ENCODE peak calls at places on chromosomes 11 and 22, in seven cellular contexts. E is activated T-cell treated with anti-CD3 and anti-CD28 coated beads, Interleukin-2, amount 50 U/mL, for 72 hours; D is neural progenitor cell; G is T-helper 2 cell; X is mucosa of descending colon; H is HTR-8/SVneo; C is GM04504. A is an unnamed sample.

GRCh38 chr11:27350503-27350902 is 12.5 kb downstream of the CCDC34 start:
- DNase-seq in X (no peak), H (no peak), E (no peak), D (no peak), G (no peak), C (no peak), A (no peak)

GRCh38 chr11:65260756-65261590 is 789 bp upstream of the POLA2 start:
- DNase-seq in D (no peak), H (no peak), E (no peak), C (no peak), X (no peak), G (no peak), A (peak)

GRCh38 chr11:35089724-35090505 is 49.1 kb upstream of the CD44 start:
- DNase-seq in G (no peak), X (no peak), H (no peak), C (no peak), E (no peak), D (no peak), A (no peak)

GRCh38 chr11:55811067-55811466 is at the start of gene OR5L1:
- DNase-seq in C (no peak), D (no peak), H (no peak), E (no peak), G (no peak), X (no peak), A (no peak)

GRCh38 chr22:28141614-28142013 is 222.6 kb upstream of the PITPNB start:
- DNase-seq in C (peak), D (no peak), X (no peak), H (no peak), G (no peak), E (no peak), A (peak)

GRCh38 chr11:12075822-12076821 is 34.3 kb upstream of the MICAL2 start:
- DNase-seq in G (no peak), D (no peak), H (peak), X (no peak), E (no peak), C (peak), A (peak)

GRCh38 chr11:66886671-66887221 is 29.9 kb downstream of the LRFN4 start:
- DNase-seq in X (peak), D (no peak), E (no peak), H (no peak), C (no peak), G (no peak), A (peak)

GRCh38 chr11:121550247-121551132 is 97.7 kb upstream of the SORL1-AS1 start:
- DNase-seq in E (no peak), X (no peak), H (no peak), C (no peak), G (no peak), D (no peak), A (no peak)

GRCh38 chr22:49960967-49961600 is 512 bp downstream of the PIM3 start:
- DNase-seq in G (peak), H (no peak), D (peak), C (no peak), E (peak), X (peak), A (peak)

GRCh38 chr11:108527382-108527781 is 29.2 kb upstream of the POGLUT3 start:
- DNase-seq in C (no peak), E (no peak), D (no peak), G (no peak), X (no peak), H (no peak), A (no peak)

GRCh38 chr11:34632105-34632780 is 11.3 kb downstream of the EHF start:
- DNase-seq in E (no peak), D (peak), H (no peak), X (no peak), C (no peak), G (no peak), A (no peak)

GRCh38 chr11:84384637-84385227 is 1098.6 kb upstream of the CCDC90B start:
- DNase-seq in H (peak), D (peak), X (no peak), E (peak), C (peak), G (no peak), A (peak)

GRCh38 chr11:119029340-119030028 is 1.2 kb downstream of the SLC37A4 start:
- DNase-seq in H (no peak), E (peak), D (peak), C (no peak), G (no peak), X (peak), A (no peak)

GRCh38 chr11:6705905-6706535 is 22.9 kb upstream of the MRPL17 start:
- DNase-seq in G (no peak), X (no peak), C (peak), E (peak), D (peak), H (peak), A (peak)

GRCh38 chr11:84437129-84438123 is 1151.3 kb upstream of the CCDC90B start:
- DNase-seq in D (peak), G (no peak), C (no peak), E (no peak), H (no peak), X (no peak), A (no peak)

GRCh38 chr11:47415949-47416472 is 7.6 kb downstream of the SLC39A13 start:
- DNase-seq in X (peak), D (peak), C (peak), G (no peak), H (peak), E (no peak), A (peak)

GRCh38 chr11:70067591-70068341 is 10.4 kb upstream of the ANO1 start:
- DNase-seq in C (no peak), X (no peak), E (no peak), D (peak), H (no peak), G (no peak), A (peak)

GRCh38 chr11:64340671-64341335 is 799 bp downstream of the CCDC88B start:
- DNase-seq in E (peak), C (no peak), D (peak), G (peak), X (peak), H (no peak), A (no peak)

GRCh38 chr11:134340354-134340964 is 8.7 kb downstream of the GLB1L2 start:
- DNase-seq in D (no peak), C (no peak), X (peak), G (no peak), H (no peak), E (no peak), A (no peak)

GRCh38 chr11:2415171-2415570 is 14.6 kb downstream of the TSSC4 start:
- DNase-seq in H (no peak), X (no peak), E (no peak), C (no peak), D (no peak), G (no peak), A (no peak)

GRCh38 chr11:111871693-111872161 is 346 bp upstream of the ALG9 start:
- DNase-seq in C (peak), D (no peak), G (no peak), X (no peak), H (no peak), E (no peak), A (no peak)

GRCh38 chr11:76576166-76576565 is 94.4 kb downstream of the LRRC32 start:
- DNase-seq in X (no peak), E (no peak), C (no peak), G (no peak), D (no peak), H (no peak), A (no peak)

GRCh38 chr22:28029962-28030361 is 110.9 kb upstream of the PITPNB start:
- DNase-seq in X (no peak), E (no peak), G (no peak), H (no peak), D (no peak), C (no peak), A (no peak)

GRCh38 chr11:56396047-56396446 is 16.4 kb upstream of the OR5AL1 start:
- DNase-seq in G (no peak), H (no peak), C (no peak), X (no peak), D (peak), E (no peak), A (no peak)

GRCh38 chr11:120229451-120230424 is 10.2 kb upstream of the POU2F3 start:
- DNase-seq in D (peak), E (peak), X (peak), C (no peak), G (no peak), H (no peak), A (peak)

GRCh38 chr11:77137421-77137820 is 9.4 kb downstream of the MYO7A start:
- DNase-seq in E (no peak), X (no peak), G (no peak), C (no peak), H (no peak), D (no peak), A (no peak)

GRCh38 chr22:24763872-24764485 is 10.5 kb downstream of the PIWIL3 start:
- DNase-seq in X (no peak), G (no peak), H (no peak), E (no peak), D (no peak), C (no peak), A (no peak)

GRCh38 chr11:59207988-59208432 is 4.7 kb downstream of the MPEG1 start:
- DNase-seq in D (peak), G (peak), H (peak), X (no peak), E (peak), C (no peak), A (peak)

GRCh38 chr11:130001491-130002351 is 914 bp downstream of the PRDM10 start:
- DNase-seq in H (no peak), X (no peak), C (no peak), E (no peak), D (peak), G (no peak), A (peak)

GRCh38 chr11:12897390-12897789 is 111.7 kb upstream of the RASSF10 start:
- DNase-seq in C (no peak), E (no peak), G (no peak), H (no peak), X (no peak), D (no peak), A (no peak)

GRCh38 chr11:66701432-66702240 is 23.9 kb upstream of the RBM4B start:
- DNase-seq in H (no peak), X (no peak), G (no peak), C (no peak), E (no peak), D (no peak), A (peak)

GRCh38 chr22:43007519-43008102 is 7.3 kb downstream of the PACSIN2 start:
- DNase-seq in H (peak), G (no peak), E (no peak), D (no peak), X (peak), C (no peak), A (peak)

GRCh38 chr11:46383974-46384701 is 2.7 kb downstream of the MDK start:
- DNase-seq in D (no peak), C (no peak), H (no peak), G (no peak), X (no peak), E (no peak), A (no peak)

GRCh38 chr11:65965986-65966762 is 4.6 kb downstream of the SART1 start:
- DNase-seq in G (no peak), E (no peak), D (no peak), X (no peak), C (no peak), H (no peak), A (no peak)

GRCh38 chr11:130190371-130190881 is 30.8 kb downstream of the ST14 start:
- DNase-seq in H (no peak), G (no peak), D (no peak), X (peak), C (no peak), E (no peak), A (no peak)

GRCh38 chr11:81432333-81432732 is 1301.3 kb downstream of the FAM181B start:
- DNase-seq in C (no peak), D (no peak), G (no peak), X (no peak), E (no peak), H (no peak), A (no peak)

GRCh38 chr11:18588297-18589252 is at the start of gene UEVLD:
- DNase-seq in G (peak), E (peak), C (peak), H (peak), D (peak), X (peak), A (peak)

GRCh38 chr11:132959663-132960062 is 572.6 kb downstream of the OPCML start:
- DNase-seq in D (no peak), X (no peak), H (no peak), E (no peak), C (no peak), G (no peak), A (no peak)